ENCODE peak calls at places on chromosomes 1 and 21, in nine cellular contexts. A is transverse colon, P is epithelial cell of esophagus, C is tibial nerve, F is OCI-LY7, Q is thoracic aorta, O is breast epithelium, J is tibial artery, G is colonic mucosa. H is an unnamed sample.

GRCh38 chr21:38159355-38159754 is 97.4 kb upstream of the KCNJ15 start:
- DNase-seq in A (peak; percentile 58), P (peak; percentile 75), C (peak; percentile 24), F (peak; percentile 63), Q (peak; percentile 18), O (peak; percentile 23), J (peak; percentile 70), G (peak; percentile 61), H (peak; percentile 40)

GRCh38 chr1:108502624-108503023 is 52.5 kb downstream of the NBPF6 start:
- DNase-seq in A (no peak), P (peak; percentile 1), C (no peak), F (no peak), Q (no peak), O (no peak), J (no peak), G (no peak), H (no peak)

GRCh38 chr1:55055084-55055882 is 15.9 kb downstream of the PCSK9 start:
- DNase-seq in A (no peak), P (peak; percentile 33), C (no peak), F (no peak), Q (no peak), O (no peak), J (no peak), G (no peak), H (no peak)

GRCh38 chr1:10252508-10252907 is 42.1 kb downstream of the KIF1B start:
- DNase-seq in A (peak; percentile 14), P (peak; percentile 78), C (no peak), F (no peak), Q (no peak), O (no peak), J (no peak), G (peak; percentile 39), H (no peak)

GRCh38 chr1:173853074-173853473 is 14.7 kb downstream of the GAS5 start:
- DNase-seq in A (no peak), P (peak; percentile 68), C (no peak), F (no peak), Q (no peak), O (no peak), J (no peak), G (no peak), H (no peak)

GRCh38 chr1:238999944-239000343 is 386.4 kb upstream of the CHRM3 start:
- DNase-seq in A (no peak), P (no peak), C (no peak), F (no peak), Q (no peak), O (no peak), J (no peak), G (no peak), H (no peak)

GRCh38 chr21:46202592-46203202 is 18.4 kb upstream of the SPATC1L start:
- DNase-seq in A (no peak), P (no peak), C (no peak), F (no peak), Q (no peak), O (no peak), J (no peak), G (no peak), H (no peak)

GRCh38 chr1:33377750-33378149 is 53.1 kb downstream of the PHC2 start:
- DNase-seq in A (no peak), P (no peak), C (no peak), F (no peak), Q (no peak), O (no peak), J (no peak), G (no peak), H (no peak)

GRCh38 chr1:70090875-70091274 is 114.5 kb downstream of the LRRC40 start:
- DNase-seq in A (no peak), P (peak; percentile 77), C (no peak), F (no peak), Q (no peak), O (no peak), J (no peak), G (no peak), H (no peak)

GRCh38 chr1:234114648-234115307 is 210.3 kb downstream of the SLC35F3 start:
- DNase-seq in A (peak; percentile 10), P (peak; percentile 73), C (no peak), F (peak; percentile 55), Q (no peak), O (peak; percentile 18), J (peak; percentile 33), G (peak; percentile 36), H (no peak)

GRCh38 chr1:84603941-84604830 is 29.9 kb upstream of the CTBS start:
- DNase-seq in A (no peak), P (peak; percentile 98), C (no peak), F (no peak), Q (peak; percentile 19), O (peak; percentile 63), J (peak; percentile 57), G (no peak), H (no peak)

GRCh38 chr1:67367370-67368345 is 60.0 kb downstream of the IL12RB2 start:
- DNase-seq in A (peak; percentile 14), P (peak; percentile 39), C (no peak), F (no peak), Q (no peak), O (no peak), J (peak; percentile 31), G (peak; percentile 36), H (no peak)

GRCh38 chr1:77282866-77283539 is 1.2 kb downstream of the AK5 start:
- DNase-seq in A (no peak), P (no peak), C (no peak), F (no peak), Q (no peak), O (no peak), J (no peak), G (no peak), H (peak; percentile 60)

GRCh38 chr1:170692866-170693575 is 29.1 kb downstream of the PRRX1 start:
- DNase-seq in A (no peak), P (peak; percentile 44), C (no peak), F (no peak), Q (no peak), O (no peak), J (no peak), G (no peak), H (no peak)

GRCh38 chr1:29383972-29384371 is 147.7 kb downstream of the PTPRU start:
- DNase-seq in A (no peak), P (peak; percentile 11), C (no peak), F (no peak), Q (no peak), O (no peak), J (no peak), G (no peak), H (no peak)

GRCh38 chr1:30816211-30817082 is 58.9 kb upstream of the LAPTM5 start:
- DNase-seq in A (peak; percentile 41), P (peak; percentile 90), C (peak; percentile 68), F (no peak), Q (no peak), O (peak; percentile 65), J (no peak), G (peak; percentile 31), H (peak; percentile 95)

GRCh38 chr1:38027201-38028104 is 14.9 kb downstream of the UTP11 start:
- DNase-seq in A (no peak), P (peak; percentile 99), C (no peak), F (no peak), Q (no peak), O (peak; percentile 81), J (no peak), G (no peak), H (no peak)

GRCh38 chr1:216601427-216601751 is 121.8 kb downstream of the ESRRG start:
- DNase-seq in A (no peak), P (no peak), C (no peak), F (no peak), Q (no peak), O (no peak), J (no peak), G (no peak), H (no peak)
- H3K4me3 ChIP-seq in A (peak overlapping the region; percentile 52), P (peak overlapping the region; percentile 65), C (peak overlapping the region; percentile 62), F (no peak overlapping the region), Q (peak overlapping the region; percentile 71), O (peak overlapping the region; percentile 71), J (peak overlapping the region; percentile 53), G (peak overlapping the region; percentile 70), H (peak overlapping the region; percentile 76)

GRCh38 chr21:43269981-43270670 is 101.3 kb downstream of the CRYAA start:
- DNase-seq in A (no peak), P (no peak), C (no peak), F (no peak), Q (no peak), O (no peak), J (no peak), G (no peak), H (no peak)
- TF ChIP-seq CTCF in A (no peak), P (no peak), C (no peak), F (no peak), Q (no peak), O (no peak), J (no peak), G (no peak), H (no peak)

DNA sequence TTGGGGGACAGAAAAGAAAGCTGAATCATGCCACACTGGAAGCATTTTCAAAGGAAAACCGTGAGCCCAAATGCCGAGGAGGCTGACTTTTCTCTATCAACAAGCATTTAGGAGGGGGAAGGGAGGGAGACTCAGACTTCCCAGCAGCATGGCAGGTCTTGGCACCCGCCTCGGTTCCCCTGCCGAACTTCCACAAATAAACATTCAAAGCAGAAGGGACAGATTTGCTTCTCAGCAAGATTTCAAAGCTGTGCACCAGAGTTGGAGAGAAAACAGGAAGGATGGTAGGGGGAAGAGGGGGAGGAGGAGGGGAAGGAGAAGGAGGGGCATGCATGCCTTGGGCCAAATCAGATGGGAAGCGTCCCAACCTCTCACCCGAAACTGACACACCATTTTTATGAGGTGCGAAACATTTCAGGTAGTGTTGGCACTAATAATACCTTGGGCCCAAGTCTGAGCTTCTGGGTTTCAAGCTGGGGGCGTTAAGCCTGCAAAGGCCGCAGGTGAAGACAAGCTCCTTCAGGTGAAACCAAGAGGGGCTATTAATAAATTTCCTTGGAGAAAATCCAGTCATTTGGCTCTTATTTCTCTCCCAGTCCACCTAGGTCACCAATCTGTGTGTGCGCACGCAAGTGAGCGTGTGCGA is 26.4 kb downstream of the ABCA4 start:
- DNase-seq in A (peak; percentile 23), P (no peak), C (peak; percentile 64), F (no peak), Q (peak; percentile 60), O (peak; percentile 52), J (peak; percentile 88), G (peak; percentile 32), H (no peak)
- H3K4me3 ChIP-seq in A (no peak overlapping the region), P (no peak overlapping the region), C (no peak overlapping the region), F (no peak overlapping the region), Q (peak overlapping the region; percentile 53), O (peak overlapping the region; percentile 1), J (peak overlapping the region; percentile 3), G (no peak overlapping the region), H (peak overlapping the region; percentile 3)

DNA sequence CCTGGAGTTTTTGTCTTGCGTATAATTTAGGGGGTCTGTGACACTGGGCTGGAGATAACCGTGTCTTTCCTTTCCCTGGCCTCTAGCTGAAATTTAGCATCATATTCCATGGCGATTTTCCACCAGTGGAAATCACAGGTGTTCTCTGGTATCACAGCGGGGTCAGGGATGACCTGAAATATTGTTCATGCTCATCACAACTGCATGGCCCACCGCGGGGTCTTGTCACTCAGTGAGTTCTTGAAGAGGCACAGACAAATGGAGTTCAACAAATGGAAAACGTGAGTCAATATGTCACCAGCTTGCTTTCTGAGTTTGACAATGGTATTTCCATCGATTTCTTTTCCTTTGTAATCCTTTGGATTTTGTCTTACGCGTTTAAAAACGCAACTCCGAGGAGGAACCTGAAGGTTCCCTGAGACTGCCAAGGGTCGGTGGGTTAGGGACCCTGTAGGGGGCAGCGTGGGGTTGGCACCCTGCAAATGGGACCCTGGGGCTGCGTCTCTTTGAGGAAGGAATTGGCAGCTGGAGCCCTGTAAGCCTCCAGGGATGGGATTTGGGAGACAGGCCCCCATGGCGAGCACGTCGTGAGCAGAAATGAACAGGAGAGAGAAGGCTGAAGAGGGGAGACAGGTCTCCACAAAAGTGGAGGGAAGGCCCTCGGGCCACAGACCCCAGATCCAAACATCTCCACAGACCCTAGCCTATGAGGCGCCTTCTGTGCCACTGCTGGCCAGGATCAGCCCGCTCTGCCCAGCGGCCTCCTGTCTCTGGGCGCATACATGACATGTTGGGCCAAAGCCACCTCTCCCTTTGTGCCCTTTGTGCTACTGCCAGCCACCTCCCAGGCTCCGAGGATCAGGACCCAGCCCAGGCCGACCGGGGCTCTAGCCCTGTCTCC is 32.1 kb upstream of the RUNX3 start:
- DNase-seq in A (no peak), P (no peak), C (no peak), F (no peak), Q (no peak), O (no peak), J (no peak), G (no peak), H (no peak)
- TF ChIP-seq CTCF in A (no peak), P (no peak), C (no peak), F (peak; percentile 71), Q (no peak), O (no peak), J (no peak), G (no peak), H (no peak)